ENCODE peak calls at places on chromosomes 12 and 14, in five cellular contexts. M, E, A, L and V are unnamed samples. For H3K79me1, the result is how much of the 10 kb centered on the place peaks cover.

GRCh38 chr12:54586620-54587019 is 1.8 kb downstream of the PPP1R1A start:
- DNase-seq in E (no peak), L (no peak), A (no peak), M (no peak), V (no peak)

GRCh38 chr12:57095440-57095839 is 6.5 kb downstream of the NAB2 start:
- DNase-seq in L (no peak), E (no peak), M (no peak), A (no peak), V (no peak)

GRCh38 chr14:97723834-97724770 is 926.9 kb downstream of the VRK1 start:
- DNase-seq in E (no peak), M (no peak), A (no peak), L (no peak), V (no peak)

GRCh38 chr12:42790761-42791151 is 201.2 kb upstream of the PRICKLE1 start:
- DNase-seq in M (peak), A (peak), E (no peak), L (peak), V (no peak)

GRCh38 chr12:52232233-52232915 is 669 bp upstream of the KRT7 start:
- DNase-seq in M (no peak), L (peak), E (no peak), A (no peak), V (no peak)

GRCh38 chr12:132208153-132208823 is 64.0 kb downstream of the NOC4L start:
- DNase-seq in E (no peak), L (no peak), M (no peak), A (no peak), V (no peak)

GRCh38 chr14:100732766-100733100 is 6.0 kb downstream of the DLK1 start:
- DNase-seq in A (no peak), L (no peak), M (no peak), E (no peak), V (no peak)

GRCh38 chr12:113241191-113242017 is 20.1 kb downstream of the TPCN1 start:
- DNase-seq in A (peak), E (no peak), M (peak), L (peak), V (peak)

GRCh38 chr12:63151061-63151897 is at the start of gene AVPR1A:
- DNase-seq in L (peak), A (peak), M (no peak), E (no peak), V (peak)

GRCh38 chr14:51410846-51411245 is 170.8 kb downstream of the TMX1 start:
- DNase-seq in A (peak), M (no peak), L (no peak), E (no peak), V (no peak)

GRCh38 chr12:103742349-103742784 is 98.7 kb downstream of the NT5DC3 start:
- DNase-seq in E (no peak), M (no peak), L (no peak), A (no peak), V (no peak)

GRCh38 chr12:58967551-58967950 is 47.2 kb upstream of the LRIG3 start:
- DNase-seq in A (no peak), L (no peak), E (no peak), M (peak), V (no peak)

GRCh38 chr12:124494751-124495129 is 72.7 kb downstream of the NCOR2 start:
- DNase-seq in M (no peak), L (no peak), A (no peak), E (no peak), V (no peak)
- H3K79me1 ChIP-seq in M (half or more), L (under half), A (under half), E (under half), V (under half)

DNA sequence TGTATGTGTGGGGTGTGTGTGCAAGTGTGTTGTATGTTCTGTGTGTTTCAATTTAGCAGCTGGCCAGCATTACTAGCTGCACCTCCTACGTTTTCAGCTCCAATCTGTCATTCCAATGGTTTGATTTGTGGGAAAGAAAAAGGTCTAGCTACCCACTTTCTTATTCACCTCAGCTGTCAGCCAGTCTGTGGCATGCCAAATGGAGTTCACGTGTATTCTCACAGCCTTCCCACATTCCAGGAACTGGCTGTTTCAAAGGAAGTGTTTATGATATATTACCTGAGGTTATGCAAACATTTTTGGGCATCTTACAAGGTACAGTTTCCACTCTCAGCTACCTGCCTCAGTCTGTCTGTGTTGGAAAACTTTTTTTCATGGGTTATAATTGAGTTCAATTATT is 220.2 kb upstream of the CPNE8 start:
- DNase-seq in A (no peak), E (no peak), L (peak), M (no peak), V (no peak)
- H3K14ac ChIP-seq in A (no peak), E (no peak), L (no peak), M (no peak), V (no peak)

DNA sequence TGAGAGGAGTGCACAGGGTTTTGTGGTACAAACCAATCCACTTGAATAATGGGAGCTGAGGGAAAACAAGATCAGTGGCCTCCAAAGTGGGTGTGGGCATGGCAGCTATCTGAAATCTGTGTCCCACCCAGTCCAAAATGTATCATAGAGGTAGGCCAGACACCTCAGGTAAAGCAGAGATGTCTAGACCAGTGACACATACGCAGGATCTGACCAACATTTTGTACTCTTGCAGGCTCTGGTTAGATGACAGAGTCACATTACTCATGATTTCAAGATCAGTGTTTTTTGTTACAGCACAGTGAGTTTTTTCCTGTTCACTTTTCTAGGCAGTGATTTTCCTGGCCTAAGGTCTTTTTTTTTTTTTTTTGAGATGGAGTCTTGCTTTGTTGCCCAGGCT is 211.8 kb downstream of the PCNX1 start:
- DNase-seq in M (peak), E (no peak), L (peak), A (peak), V (no peak)
- H3K79me1 ChIP-seq in M (under half), E (under half), L (under half), A (under half), V (under half)

GRCh38 chr12:8712572-8712971 is 14.8 kb downstream of the RIMKLB start:
- DNase-seq in M (no peak), A (no peak), L (no peak), E (no peak), V (no peak)

GRCh38 chr12:8709124-8709830 is 11.5 kb downstream of the RIMKLB start:
- DNase-seq in L (no peak), M (no peak), A (peak), E (no peak), V (no peak)
- H3K14ac ChIP-seq in L (no peak), M (no peak), A (no peak), E (no peak), V (no peak)

DNA sequence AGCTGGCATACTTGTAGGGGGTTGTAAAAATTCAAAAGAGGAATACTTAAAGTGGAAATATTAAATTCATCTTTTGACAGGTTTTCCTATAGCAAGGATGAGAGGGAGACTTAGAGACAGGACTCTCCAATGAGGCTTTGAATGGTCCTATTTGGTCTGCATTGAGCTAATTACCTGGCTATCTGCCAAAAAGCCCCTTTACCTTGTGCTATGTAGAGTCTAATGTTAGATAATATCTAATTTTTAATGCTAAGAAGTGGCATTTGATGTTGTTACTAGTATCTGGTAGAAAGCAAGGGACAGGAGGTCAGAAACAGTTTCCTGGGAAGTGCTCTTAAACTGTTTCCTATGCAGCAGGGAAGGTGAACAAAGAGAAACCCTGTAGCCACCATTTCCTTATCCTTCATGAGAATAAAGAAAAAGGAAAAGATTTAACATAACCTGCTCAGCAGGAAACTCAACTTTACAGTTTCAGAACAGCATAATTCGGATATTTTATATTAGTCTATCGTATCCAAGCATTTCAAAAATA is 550.0 kb downstream of the SOX5 start:
- DNase-seq in M (no peak), A (no peak), E (no peak), L (no peak), V (no peak)
- H3K79me1 ChIP-seq in M (under half), A (under half), E (under half), L (under half), V (under half)

GRCh38 chr12:67649165-67650126 is 901 bp downstream of the DYRK2 start:
- DNase-seq in A (no peak), L (peak), E (no peak), M (no peak), V (no peak)
- H3K14ac ChIP-seq in A (peak), L (peak), E (peak), M (peak), V (peak)

GRCh38 chr14:105325303-105325702 is 10.8 kb downstream of the PACS2 start:
- DNase-seq in L (no peak), A (no peak), E (no peak), M (no peak), V (no peak)
- H3K79me1 ChIP-seq in L (under half), A (half or more), E (under half), M (half or more), V (under half)

GRCh38 chr12:119149270-119149669 is 29.5 kb upstream of the HSPB8 start:
- DNase-seq in L (no peak), E (no peak), A (no peak), M (no peak), V (no peak)

GRCh38 chr12:119148049-119148448 is 30.7 kb upstream of the HSPB8 start:
- DNase-seq in A (no peak), L (no peak), E (no peak), M (no peak), V (no peak)

GRCh38 chr12:119139448-119139847 is 39.3 kb upstream of the HSPB8 start:
- DNase-seq in L (no peak), A (no peak), M (no peak), E (no peak), V (no peak)

DNA sequence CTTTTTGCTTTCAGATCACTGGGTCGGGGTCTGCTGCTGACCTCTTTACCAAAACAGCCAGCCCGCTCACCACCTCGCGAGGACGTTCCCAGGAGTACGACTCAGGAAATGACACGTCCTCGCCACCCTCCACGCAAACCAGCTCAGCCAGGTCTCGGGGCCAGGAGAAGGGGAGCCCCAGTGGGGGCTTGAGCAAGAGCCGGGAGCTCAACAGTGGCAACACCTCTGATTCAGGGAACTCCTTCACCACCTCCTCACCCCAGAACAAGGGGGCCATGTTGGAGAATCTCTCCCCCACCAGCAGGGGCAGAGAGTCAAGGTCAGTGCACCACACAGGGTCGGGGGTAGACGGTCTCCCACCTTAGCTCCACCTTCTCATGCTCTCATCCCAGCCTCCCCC is 33.4 kb upstream of the HSPB8 start:
- DNase-seq in E (no peak), M (no peak), A (no peak), L (no peak), V (peak)
- H3K14ac ChIP-seq in E (no peak), M (no peak), A (no peak), L (no peak), V (peak)